ENCODE peak calls at places on chromosomes 4 and X, in seven cellular contexts. S, M, Q, J, P, K and L are unnamed samples.

GRCh38 chrX:9352683-9353430 is 112.0 kb upstream of the TBL1X start:
- DNase-seq in S (no peak), J (no peak), Q (peak), P (no peak), K (peak), M (no peak), L (no peak)

GRCh38 chrX:1390621-1391369 is 1.1 kb downstream of the SLC25A6 start:
- DNase-seq in M (no peak), S (no peak), P (no peak), K (no peak), J (no peak), Q (no peak), L (no peak)

GRCh38 chrX:23637187-23637586 is 30.1 kb upstream of the PRDX4 start:
- DNase-seq in K (no peak), P (no peak), M (no peak), J (no peak), Q (no peak), S (no peak), L (no peak)

GRCh38 chr4:161987611-161988010 is 176.2 kb downstream of the FSTL5 start:
- DNase-seq in S (no peak), Q (no peak), P (no peak), J (no peak), K (no peak), M (no peak), L (no peak)

GRCh38 chrX:49172280-49172780 is 632 bp downstream of the PLP2 start:
- DNase-seq in P (peak), S (no peak), J (peak), Q (peak), M (no peak), K (peak), L (peak)

GRCh38 chr4:118712872-118713271 is 27.7 kb downstream of the METTL14 start:
- DNase-seq in S (no peak), M (no peak), K (no peak), Q (peak), P (no peak), J (no peak), L (no peak)

GRCh38 chrX:79133897-79134296 is 10.6 kb upstream of the GPR174 start:
- DNase-seq in S (no peak), Q (peak), P (no peak), K (no peak), J (no peak), M (no peak), L (no peak)

GRCh38 chr4:159312236-159312635 is 209.4 kb downstream of the RAPGEF2 start:
- DNase-seq in M (no peak), K (no peak), P (no peak), Q (no peak), J (no peak), S (no peak), L (no peak)

GRCh38 chr4:124092101-124093057 is 620.2 kb downstream of the ANKRD50 start:
- DNase-seq in J (no peak), Q (no peak), M (no peak), P (no peak), K (no peak), S (no peak), L (no peak)

GRCh38 chrX:109841869-109842579 is 109.0 kb upstream of the ACSL4 start:
- DNase-seq in K (no peak), M (no peak), J (peak), S (no peak), P (no peak), Q (peak), L (no peak)

GRCh38 chr4:153206534-153206933 is 2.3 kb downstream of the TRIM2 start:
- DNase-seq in S (no peak), P (no peak), K (no peak), J (no peak), Q (no peak), M (peak), L (no peak)

GRCh38 chrX:150007356-150007755 is 69.1 kb upstream of the EOLA2 start:
- DNase-seq in J (no peak), S (no peak), P (no peak), K (no peak), Q (no peak), M (no peak), L (no peak)

GRCh38 chr4:169270810-169271691 is at the start of gene SH3RF1:
- DNase-seq in K (peak), M (no peak), S (no peak), J (peak), P (peak), Q (peak), L (peak)

GRCh38 chr4:80989921-80990544 is 40.5 kb upstream of the BMP3 start:
- DNase-seq in K (peak), M (peak), J (peak), P (no peak), Q (peak), S (peak), L (no peak)

GRCh38 chrX:139213241-139213709 is 317.3 kb upstream of the F9 start:
- DNase-seq in K (no peak), P (no peak), J (no peak), S (no peak), M (no peak), Q (no peak), L (no peak)

GRCh38 chrX:84192006-84192405 is 4.0 kb upstream of the RPS6KA6 start:
- DNase-seq in K (no peak), P (no peak), J (no peak), Q (no peak), S (no peak), M (no peak), L (no peak)

GRCh38 chr4:27638163-27638915 is 777.7 kb downstream of the STIM2 start:
- DNase-seq in M (no peak), J (no peak), Q (peak), P (no peak), S (no peak), K (peak), L (no peak)

GRCh38 chr4:71230258-71230594 is 108.6 kb upstream of the SLC4A4 start:
- DNase-seq in S (no peak), K (no peak), J (no peak), M (no peak), P (no peak), Q (peak), L (no peak)

GRCh38 chrX:81957900-81958545 is 756.1 kb downstream of the SH3BGRL start:
- DNase-seq in P (no peak), Q (no peak), M (peak), K (peak), S (no peak), J (peak), L (no peak)

GRCh38 chr4:177485528-177485927 is 43.3 kb upstream of the AGA start:
- DNase-seq in J (no peak), P (no peak), Q (peak), M (no peak), K (peak), S (no peak), L (no peak)

GRCh38 chrX:110086916-110087484 is 84.1 kb downstream of the TMEM164 start:
- DNase-seq in K (peak), J (no peak), M (no peak), Q (peak), P (no peak), S (no peak), L (no peak)

GRCh38 chr4:129822708-129823504 is 727.0 kb downstream of the C4orf33 start:
- DNase-seq in J (peak), M (no peak), K (peak), Q (no peak), P (no peak), S (no peak), L (no peak)

GRCh38 chr4:84470204-84470785 is 28.8 kb downstream of the NKX6-1 start:
- DNase-seq in P (no peak), Q (no peak), K (no peak), J (no peak), S (no peak), M (no peak), L (no peak)

GRCh38 chr4:77615153-77615552 is 9.5 kb downstream of the CXCL13 start:
- DNase-seq in J (no peak), M (no peak), S (no peak), K (no peak), P (no peak), Q (no peak), L (no peak)

GRCh38 chr4:89889289-89889688 is 5.4 kb upstream of the MMRN1 start:
- DNase-seq in M (no peak), Q (no peak), S (no peak), J (no peak), P (no peak), K (peak), L (no peak)

GRCh38 chrX:21972721-21973120 is 32.2 kb downstream of the SMS start:
- DNase-seq in Q (peak), K (peak), S (no peak), J (no peak), P (no peak), M (no peak), L (no peak)

GRCh38 chr4:16269742-16270522 is 43.7 kb upstream of the TAPT1 start:
- DNase-seq in M (no peak), P (no peak), Q (peak), K (peak), J (no peak), S (no peak), L (no peak)

GRCh38 chrX:5431823-5432222 is 796.8 kb downstream of the NLGN4X start:
- DNase-seq in J (no peak), Q (no peak), K (no peak), P (no peak), S (no peak), M (no peak), L (no peak)

GRCh38 chr4:188147176-188147575 is 7.9 kb downstream of the TRIML1 start:
- DNase-seq in K (no peak), M (no peak), S (no peak), P (no peak), Q (no peak), J (no peak), L (no peak)